ENCODE peak calls at places on chromosome 4, in five cellular contexts. F, Z, T, A and K are unnamed samples.
A peak's percentile ranks its signal among the peaks of the same experiment; 100 is the strongest.

GRCh38 chr4:48591372-48591771 is 101.3 kb downstream of the ZAR1 start:
- DNase-seq in A (no peak), Z (no peak), T (no peak), F (no peak), K (no peak)

GRCh38 chr4:16461362-16461761 is 235.1 kb upstream of the TAPT1 start:
- DNase-seq in T (no peak), F (no peak), A (no peak), Z (no peak), K (no peak)

GRCh38 chr4:107619065-107619464 is 101.0 kb downstream of the PAPSS1 start:
- DNase-seq in T (no peak), F (no peak), A (no peak), Z (no peak), K (no peak)

GRCh38 chr4:30630431-30630830 is 89.7 kb upstream of the PCDH7 start:
- DNase-seq in A (no peak), T (no peak), Z (no peak), F (no peak), K (no peak)

GRCh38 chr4:47926667-47927258 is 12.4 kb upstream of the NFXL1 start:
- DNase-seq in Z (peak; percentile 24), F (peak; percentile 76), T (peak; percentile 21), A (peak; percentile 61), K (peak; percentile 44)

GRCh38 chr4:99915449-99915848 is 21.2 kb upstream of the LAMTOR3 start:
- DNase-seq in A (no peak), F (no peak), T (no peak), Z (no peak), K (no peak)

GRCh38 chr4:76738081-76738931 is 159.6 kb downstream of the SOWAHB start:
- DNase-seq in F (no peak), Z (no peak), A (no peak), T (peak; percentile 70), K (no peak)

GRCh38 chr4:113052379-113052951 is 3.0 kb downstream of the ANK2 start:
- DNase-seq in Z (no peak), T (no peak), F (no peak), A (no peak), K (no peak)

GRCh38 chr4:16194199-16194598 is 32.1 kb downstream of the TAPT1 start:
- DNase-seq in F (no peak), A (no peak), Z (no peak), T (no peak), K (no peak)

GRCh38 chr4:22477794-22478182 is 38.1 kb downstream of the ADGRA3 start:
- DNase-seq in F (no peak), A (no peak), Z (no peak), T (no peak), K (no peak)
- H3K4me3 ChIP-seq in F (no peak overlapping the region), A (no peak overlapping the region), Z (no peak overlapping the region), T (no peak overlapping the region), K (no peak overlapping the region)

GRCh38 chr4:25310825-25311210 is 1.8 kb upstream of the ZCCHC4 start:
- DNase-seq in F (no peak), A (no peak), T (no peak), Z (no peak), K (no peak)

GRCh38 chr4:25313194-25313895 is 771 bp downstream of the ZCCHC4 start:
- DNase-seq in A (no peak), Z (no peak), F (no peak), T (no peak), K (no peak)

GRCh38 chr4:25310066-25310824 is 2.3 kb upstream of the ZCCHC4 start:
- DNase-seq in Z (no peak), T (no peak), A (no peak), F (no peak), K (no peak)

GRCh38 chr4:25308761-25309160 is 3.8 kb upstream of the ZCCHC4 start:
- DNase-seq in A (no peak), T (no peak), Z (no peak), F (no peak), K (no peak)

GRCh38 chr4:25312496-25313193 is at the start of gene ZCCHC4:
- DNase-seq in A (peak; percentile 92), T (peak; percentile 88), F (peak; percentile 98), Z (peak; percentile 18), K (peak; percentile 90)
- TF ChIP-seq POLR2A in A (no peak), T (no peak), F (no peak), Z (peak; percentile 51), K (peak; percentile 66)

DNA sequence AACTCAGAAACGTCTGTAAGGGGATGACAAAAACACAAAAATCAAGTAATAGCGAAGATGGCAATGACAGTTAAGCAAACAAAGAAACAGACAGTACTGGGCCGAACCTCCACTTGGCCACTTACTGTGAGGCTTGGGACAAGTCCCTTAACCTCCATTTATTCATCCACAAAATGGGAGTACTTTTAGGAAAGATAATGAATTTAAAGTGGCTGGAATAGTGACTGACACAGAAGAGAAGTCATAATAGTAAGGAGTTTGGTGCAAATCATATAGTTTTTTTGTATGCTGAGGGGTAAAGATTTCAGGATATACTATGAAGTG is 1.4 kb upstream of the TLR6 start:
- DNase-seq in A (no peak), F (no peak), T (no peak), Z (no peak), K (no peak)
- H3K4me3 ChIP-seq in A (no peak overlapping the region), F (no peak overlapping the region), T (no peak overlapping the region), Z (no peak overlapping the region), K (no peak overlapping the region)

GRCh38 chr4:82284858-82285805 is 88.7 kb downstream of the HNRNPD start:
- DNase-seq in A (peak; percentile 100), Z (peak; percentile 85), T (peak; percentile 100), F (peak; percentile 100), K (peak; percentile 100)
- TF ChIP-seq POLR2A in A (no peak), Z (no peak), T (no peak), F (no peak), K (no peak)

DNA sequence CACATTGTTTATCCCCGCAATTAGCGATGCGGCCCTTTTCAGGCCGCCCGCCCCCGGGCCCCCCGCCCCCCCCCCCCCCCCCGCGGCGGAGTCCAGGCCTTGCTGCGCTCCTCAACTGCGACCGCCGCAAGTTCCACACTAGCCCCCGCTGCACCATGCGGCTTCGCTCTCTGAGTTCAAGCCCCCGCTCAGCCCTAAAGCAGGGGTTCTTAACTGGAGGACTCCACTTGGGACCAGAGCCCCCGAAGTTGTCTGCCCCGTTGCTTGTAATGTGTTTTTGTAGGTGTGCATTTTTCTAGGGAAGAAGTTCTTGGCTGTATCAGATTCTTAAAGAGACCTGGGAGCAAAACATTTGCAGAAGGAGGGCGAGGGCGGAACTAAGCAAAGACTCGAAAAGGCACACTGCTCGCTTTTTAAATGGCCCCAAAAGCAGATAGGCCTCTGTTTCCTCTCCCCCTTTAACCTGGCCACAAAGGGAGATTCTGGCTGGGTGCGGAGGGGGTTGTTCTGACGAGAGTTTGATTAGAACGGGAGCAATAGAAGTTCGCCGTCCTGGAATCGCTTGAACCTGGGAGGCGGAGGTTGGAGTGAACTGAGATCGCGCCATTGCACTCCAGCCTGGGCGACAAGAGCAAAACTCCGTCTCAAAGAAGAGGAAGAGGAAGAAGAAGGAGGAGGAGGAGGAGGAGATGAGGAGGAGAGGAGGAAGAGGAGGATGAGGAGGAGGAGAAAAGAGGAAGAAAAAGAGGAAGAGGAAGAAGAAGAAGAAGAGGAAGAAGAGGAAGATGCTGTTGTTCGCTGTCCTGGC is 2.3 kb upstream of the MSX1 start:
- DNase-seq in T (no peak), A (no peak), Z (no peak), F (peak; percentile 29), K (no peak)
- H3K4me3 ChIP-seq in T (peak overlapping the region; percentile 20), A (peak overlapping the region; percentile 36), Z (peak overlapping the region; percentile 38), F (no peak overlapping the region), K (no peak overlapping the region)

DNA sequence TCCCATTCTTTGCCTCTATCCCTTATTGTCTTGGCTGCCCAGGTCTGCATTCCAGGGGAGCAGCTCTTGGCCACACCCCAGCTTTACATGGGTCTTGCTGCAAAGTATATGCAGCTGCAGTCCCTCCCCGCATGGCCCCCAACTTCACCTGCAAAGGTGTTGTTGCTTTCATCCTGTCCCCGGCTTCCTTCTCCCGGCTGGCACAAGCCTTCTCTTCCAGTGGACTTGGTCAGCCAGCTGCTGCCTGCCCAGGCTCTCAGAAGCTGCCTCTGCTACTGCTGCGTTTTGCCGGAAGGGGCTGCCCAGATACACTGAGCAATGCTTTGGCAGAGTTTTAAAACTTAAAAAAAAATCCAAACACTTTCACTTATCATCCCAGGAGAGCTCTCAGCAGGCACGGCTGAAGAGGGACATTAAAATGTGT is 121.2 kb upstream of the PDLIM3 start:
- DNase-seq in A (peak; percentile 61), F (no peak), Z (no peak), T (no peak), K (no peak)
- TF ChIP-seq POLR2A in A (no peak), F (no peak), Z (no peak), T (no peak), K (no peak)

GRCh38 chr4:74447636-74448233 is 2.8 kb downstream of the AREG start:
- DNase-seq in Z (no peak), A (no peak), F (no peak), T (no peak), K (no peak)
- H3K4me3 ChIP-seq in Z (peak overlapping the region; percentile 86), A (peak overlapping the region; percentile 81), F (no peak overlapping the region), T (no peak overlapping the region), K (no peak overlapping the region)

GRCh38 chr4:54781771-54782170 is 124.0 kb downstream of the KIT start:
- DNase-seq in Z (no peak), A (no peak), F (no peak), T (peak; percentile 56), K (no peak)

GRCh38 chr4:54784188-54784671 is 126.5 kb downstream of the KIT start:
- DNase-seq in T (peak; percentile 87), Z (no peak), A (peak; percentile 60), F (peak; percentile 76), K (peak; percentile 51)

GRCh38 chr4:54779797-54780196 is 122.0 kb downstream of the KIT start:
- DNase-seq in T (no peak), Z (no peak), F (no peak), A (no peak), K (no peak)

GRCh38 chr4:54783402-54784110 is 125.8 kb downstream of the KIT start:
- DNase-seq in F (no peak), A (peak; percentile 58), Z (no peak), T (no peak), K (no peak)
- TF ChIP-seq POLR2A in F (no peak), A (no peak), Z (no peak), T (no peak), K (no peak)